ENCODE peak calls at places on chromosome 6, in five cellular contexts. One of them, this sample, is unnamed.

GRCh38 chr6:3699231-3699630 is 52.3 kb downstream of the PXDC1 start:
- DNase-seq in non-pigmented ciliary epithelial cell: no peak
- DNase-seq in endothelial cell: no peak
- DNase-seq in progenitor cell of endocrine pancreas: no peak
- DNase-seq in CD8-positive, alpha-beta T cell: no peak
- DNase-seq in this sample: no peak

GRCh38 chr6:2885967-2886731 is 17.0 kb downstream of the SERPINB9 start:
- DNase-seq in progenitor cell of endocrine pancreas: no peak
- DNase-seq in CD8-positive, alpha-beta T cell: no peak
- DNase-seq in endothelial cell: no peak
- DNase-seq in non-pigmented ciliary epithelial cell: no peak
- DNase-seq in this sample: no peak

GRCh38 chr6:7532232-7532631 is 9.2 kb upstream of the DSP start:
- DNase-seq in non-pigmented ciliary epithelial cell: no peak
- DNase-seq in endothelial cell: no peak
- DNase-seq in CD8-positive, alpha-beta T cell: no peak
- DNase-seq in progenitor cell of endocrine pancreas: peak
- DNase-seq in this sample: no peak

GRCh38 chr6:37308084-37308817 is 45.5 kb upstream of the RNF8 start:
- DNase-seq in CD8-positive, alpha-beta T cell: no peak
- DNase-seq in progenitor cell of endocrine pancreas: no peak
- DNase-seq in non-pigmented ciliary epithelial cell: no peak
- DNase-seq in endothelial cell: no peak
- DNase-seq in this sample: no peak

GRCh38 chr6:168131464-168132415 is 52.7 kb upstream of the FRMD1 start:
- DNase-seq in CD8-positive, alpha-beta T cell: no peak
- DNase-seq in progenitor cell of endocrine pancreas: peak
- DNase-seq in non-pigmented ciliary epithelial cell: no peak
- DNase-seq in endothelial cell: peak
- DNase-seq in this sample: no peak

GRCh38 chr6:31158863-31159855 is 770 bp downstream of the TCF19 start:
- DNase-seq in endothelial cell: no peak
- DNase-seq in CD8-positive, alpha-beta T cell: no peak
- DNase-seq in progenitor cell of endocrine pancreas: no peak
- DNase-seq in non-pigmented ciliary epithelial cell: no peak
- DNase-seq in this sample: no peak

GRCh38 chr6:28922841-28923317 is 906 bp downstream of the TRIM27 start:
- DNase-seq in CD8-positive, alpha-beta T cell: peak
- DNase-seq in endothelial cell: peak
- DNase-seq in progenitor cell of endocrine pancreas: peak
- DNase-seq in non-pigmented ciliary epithelial cell: no peak
- DNase-seq in this sample: peak

GRCh38 chr6:133590814-133591213 is 298.1 kb upstream of the TCF21 start:
- DNase-seq in endothelial cell: no peak
- DNase-seq in non-pigmented ciliary epithelial cell: no peak
- DNase-seq in progenitor cell of endocrine pancreas: no peak
- DNase-seq in CD8-positive, alpha-beta T cell: no peak
- DNase-seq in this sample: no peak

GRCh38 chr6:145147981-145148380 is 587.3 kb downstream of the EPM2A start:
- DNase-seq in CD8-positive, alpha-beta T cell: no peak
- DNase-seq in non-pigmented ciliary epithelial cell: no peak
- DNase-seq in progenitor cell of endocrine pancreas: no peak
- DNase-seq in endothelial cell: no peak
- DNase-seq in this sample: no peak

GRCh38 chr6:121521164-121521555 is 85.7 kb downstream of the GJA1 start:
- DNase-seq in progenitor cell of endocrine pancreas: no peak
- DNase-seq in CD8-positive, alpha-beta T cell: no peak
- DNase-seq in non-pigmented ciliary epithelial cell: no peak
- DNase-seq in endothelial cell: no peak
- DNase-seq in this sample: no peak

GRCh38 chr6:28789553-28790083 is 134.2 kb downstream of the TRIM27 start:
- DNase-seq in endothelial cell: no peak
- DNase-seq in CD8-positive, alpha-beta T cell: no peak
- DNase-seq in progenitor cell of endocrine pancreas: no peak
- DNase-seq in non-pigmented ciliary epithelial cell: peak
- DNase-seq in this sample: no peak

GRCh38 chr6:150068786-150069648 is at the start of gene ULBP3:
- DNase-seq in non-pigmented ciliary epithelial cell: peak
- DNase-seq in progenitor cell of endocrine pancreas: peak
- DNase-seq in CD8-positive, alpha-beta T cell: peak
- DNase-seq in endothelial cell: peak
- DNase-seq in this sample: peak

GRCh38 chr6:169070506-169071176 is 183.0 kb downstream of the THBS2 start:
- DNase-seq in progenitor cell of endocrine pancreas: no peak
- DNase-seq in non-pigmented ciliary epithelial cell: peak
- DNase-seq in CD8-positive, alpha-beta T cell: no peak
- DNase-seq in endothelial cell: no peak
- DNase-seq in this sample: no peak

GRCh38 chr6:111533087-111533784 is 50.2 kb upstream of the REV3L start:
- DNase-seq in endothelial cell: no peak
- DNase-seq in progenitor cell of endocrine pancreas: no peak
- DNase-seq in CD8-positive, alpha-beta T cell: no peak
- DNase-seq in non-pigmented ciliary epithelial cell: no peak
- DNase-seq in this sample: no peak

GRCh38 chr6:139587469-139587868 is 213.0 kb upstream of the CITED2 start:
- DNase-seq in CD8-positive, alpha-beta T cell: no peak
- DNase-seq in endothelial cell: no peak
- DNase-seq in non-pigmented ciliary epithelial cell: peak
- DNase-seq in progenitor cell of endocrine pancreas: no peak
- DNase-seq in this sample: no peak

GRCh38 chr6:14754636-14755513 is 491.0 kb upstream of the JARID2 start:
- DNase-seq in endothelial cell: no peak
- DNase-seq in progenitor cell of endocrine pancreas: no peak
- DNase-seq in CD8-positive, alpha-beta T cell: no peak
- DNase-seq in non-pigmented ciliary epithelial cell: no peak
- DNase-seq in this sample: no peak

GRCh38 chr6:37303891-37304503 is 46.1 kb upstream of the TMEM217 start:
- DNase-seq in CD8-positive, alpha-beta T cell: no peak
- DNase-seq in progenitor cell of endocrine pancreas: no peak
- DNase-seq in non-pigmented ciliary epithelial cell: no peak
- DNase-seq in endothelial cell: peak
- DNase-seq in this sample: no peak

GRCh38 chr6:72580281-72580940 is 41.5 kb upstream of the KCNQ5 start:
- DNase-seq in CD8-positive, alpha-beta T cell: no peak
- DNase-seq in endothelial cell: peak
- DNase-seq in progenitor cell of endocrine pancreas: no peak
- DNase-seq in non-pigmented ciliary epithelial cell: peak
- DNase-seq in this sample: no peak

GRCh38 chr6:89436226-89436625 is 3.3 kb downstream of the ANKRD6 start:
- DNase-seq in progenitor cell of endocrine pancreas: no peak
- DNase-seq in non-pigmented ciliary epithelial cell: no peak
- DNase-seq in endothelial cell: no peak
- DNase-seq in CD8-positive, alpha-beta T cell: no peak
- DNase-seq in this sample: no peak

GRCh38 chr6:152313542-152314482 is 323.4 kb downstream of the SYNE1 start:
- DNase-seq in endothelial cell: no peak
- DNase-seq in progenitor cell of endocrine pancreas: no peak
- DNase-seq in CD8-positive, alpha-beta T cell: no peak
- DNase-seq in non-pigmented ciliary epithelial cell: peak
- DNase-seq in this sample: no peak

GRCh38 chr6:112205521-112206458 is 48.6 kb downstream of the LAMA4 start:
- DNase-seq in endothelial cell: no peak
- DNase-seq in non-pigmented ciliary epithelial cell: no peak
- DNase-seq in progenitor cell of endocrine pancreas: no peak
- DNase-seq in CD8-positive, alpha-beta T cell: no peak
- DNase-seq in this sample: no peak

This sample was measured in CD14-positive monocyte.